ENCODE peak calls at places on chromosomes 4 and X, in eight cellular contexts. One of them, this sample, is unnamed.

GRCh38 chrX:101931104-101931493 is 728 bp downstream of the ZMAT1 start:
- DNase-seq in HEK293T: no peak
- DNase-seq in NCI-H1417 treated with DMSO at 0.1 percent for 48 hours: no peak
- DNase-seq in posterior cingulate gyrus: no peak
- DNase-seq in GM13977: no peak
- DNase-seq in GM23248: no peak
- DNase-seq in stimulated activated CD8-positive, alpha-beta memory T cell treated with anti-CD3 and anti-CD28 coated beads, Interleukin-12 subunit alpha, Interleukin-12 subunit beta, amount 100 ng/mL, for 4 hours: no peak
- DNase-seq in activated naive CD4-positive, alpha-beta T cell: no peak
- DNase-seq in this sample: no peak

GRCh38 chrX:105018865-105019264 is 201.6 kb downstream of the TEX13A start:
- DNase-seq in HEK293T: no peak
- DNase-seq in NCI-H1417 treated with DMSO at 0.1 percent for 48 hours: no peak
- DNase-seq in posterior cingulate gyrus: no peak
- DNase-seq in GM13977: no peak
- DNase-seq in GM23248: no peak
- DNase-seq in stimulated activated CD8-positive, alpha-beta memory T cell treated with anti-CD3 and anti-CD28 coated beads, Interleukin-12 subunit alpha, Interleukin-12 subunit beta, amount 100 ng/mL, for 4 hours: no peak
- DNase-seq in activated naive CD4-positive, alpha-beta T cell: no peak
- DNase-seq in this sample: no peak

GRCh38 chrX:39652336-39652735 is 445.4 kb downstream of the BCOR start:
- DNase-seq in HEK293T: peak
- DNase-seq in NCI-H1417 treated with DMSO at 0.1 percent for 48 hours: no peak
- DNase-seq in posterior cingulate gyrus: no peak
- DNase-seq in GM13977: peak
- DNase-seq in GM23248: peak
- DNase-seq in stimulated activated CD8-positive, alpha-beta memory T cell treated with anti-CD3 and anti-CD28 coated beads, Interleukin-12 subunit alpha, Interleukin-12 subunit beta, amount 100 ng/mL, for 4 hours: no peak
- DNase-seq in activated naive CD4-positive, alpha-beta T cell: no peak
- DNase-seq in this sample: no peak

GRCh38 chrX:68669872-68670271 is 22.4 kb downstream of the STARD8 start:
- DNase-seq in HEK293T: no peak
- DNase-seq in NCI-H1417 treated with DMSO at 0.1 percent for 48 hours: no peak
- DNase-seq in posterior cingulate gyrus: no peak
- DNase-seq in GM13977: no peak
- DNase-seq in GM23248: peak
- DNase-seq in stimulated activated CD8-positive, alpha-beta memory T cell treated with anti-CD3 and anti-CD28 coated beads, Interleukin-12 subunit alpha, Interleukin-12 subunit beta, amount 100 ng/mL, for 4 hours: no peak
- DNase-seq in activated naive CD4-positive, alpha-beta T cell: no peak
- DNase-seq in this sample: no peak

GRCh38 chrX:54427837-54428424 is 12.3 kb upstream of the TSR2 start:
- DNase-seq in HEK293T: no peak
- DNase-seq in NCI-H1417 treated with DMSO at 0.1 percent for 48 hours: no peak
- DNase-seq in posterior cingulate gyrus: no peak
- DNase-seq in GM13977: no peak
- DNase-seq in GM23248: no peak
- DNase-seq in stimulated activated CD8-positive, alpha-beta memory T cell treated with anti-CD3 and anti-CD28 coated beads, Interleukin-12 subunit alpha, Interleukin-12 subunit beta, amount 100 ng/mL, for 4 hours: no peak
- DNase-seq in activated naive CD4-positive, alpha-beta T cell: no peak
- DNase-seq in this sample: no peak

GRCh38 chr4:169933531-169933930 is 92.7 kb downstream of the MFAP3L start:
- DNase-seq in HEK293T: no peak
- DNase-seq in NCI-H1417 treated with DMSO at 0.1 percent for 48 hours: no peak
- DNase-seq in posterior cingulate gyrus: no peak
- DNase-seq in GM13977: no peak
- DNase-seq in GM23248: no peak
- DNase-seq in stimulated activated CD8-positive, alpha-beta memory T cell treated with anti-CD3 and anti-CD28 coated beads, Interleukin-12 subunit alpha, Interleukin-12 subunit beta, amount 100 ng/mL, for 4 hours: no peak
- DNase-seq in activated naive CD4-positive, alpha-beta T cell: no peak
- DNase-seq in this sample: no peak

GRCh38 chr4:7351014-7351413 is 83.7 kb downstream of the PSAPL1 start:
- DNase-seq in HEK293T: no peak
- DNase-seq in NCI-H1417 treated with DMSO at 0.1 percent for 48 hours: no peak
- DNase-seq in posterior cingulate gyrus: peak
- DNase-seq in GM13977: no peak
- DNase-seq in GM23248: no peak
- DNase-seq in stimulated activated CD8-positive, alpha-beta memory T cell treated with anti-CD3 and anti-CD28 coated beads, Interleukin-12 subunit alpha, Interleukin-12 subunit beta, amount 100 ng/mL, for 4 hours: no peak
- DNase-seq in activated naive CD4-positive, alpha-beta T cell: no peak
- DNase-seq in this sample: no peak

GRCh38 chr4:39305902-39306677 is 60.1 kb downstream of the RFC1 start:
- DNase-seq in HEK293T: no peak
- DNase-seq in NCI-H1417 treated with DMSO at 0.1 percent for 48 hours: no peak
- DNase-seq in posterior cingulate gyrus: no peak
- DNase-seq in GM13977: no peak
- DNase-seq in GM23248: no peak
- DNase-seq in stimulated activated CD8-positive, alpha-beta memory T cell treated with anti-CD3 and anti-CD28 coated beads, Interleukin-12 subunit alpha, Interleukin-12 subunit beta, amount 100 ng/mL, for 4 hours: no peak
- DNase-seq in activated naive CD4-positive, alpha-beta T cell: no peak
- DNase-seq in this sample: no peak

GRCh38 chrX:150848914-150849365 is 49.5 kb downstream of the CD99L2 start:
- DNase-seq in HEK293T: no peak
- DNase-seq in NCI-H1417 treated with DMSO at 0.1 percent for 48 hours: no peak
- DNase-seq in posterior cingulate gyrus: no peak
- DNase-seq in GM13977: no peak
- DNase-seq in GM23248: no peak
- DNase-seq in stimulated activated CD8-positive, alpha-beta memory T cell treated with anti-CD3 and anti-CD28 coated beads, Interleukin-12 subunit alpha, Interleukin-12 subunit beta, amount 100 ng/mL, for 4 hours: no peak
- DNase-seq in activated naive CD4-positive, alpha-beta T cell: no peak
- DNase-seq in this sample: peak

GRCh38 chr4:174217273-174218126 is 66.0 kb downstream of the FBXO8 start:
- DNase-seq in HEK293T: peak
- DNase-seq in NCI-H1417 treated with DMSO at 0.1 percent for 48 hours: no peak
- DNase-seq in posterior cingulate gyrus: no peak
- DNase-seq in GM13977: no peak
- DNase-seq in GM23248: peak
- DNase-seq in stimulated activated CD8-positive, alpha-beta memory T cell treated with anti-CD3 and anti-CD28 coated beads, Interleukin-12 subunit alpha, Interleukin-12 subunit beta, amount 100 ng/mL, for 4 hours: no peak
- DNase-seq in activated naive CD4-positive, alpha-beta T cell: no peak
- DNase-seq in this sample: no peak

GRCh38 chr4:93237526-93237925 is 591.0 kb upstream of the ATOH1 start:
- DNase-seq in HEK293T: no peak
- DNase-seq in NCI-H1417 treated with DMSO at 0.1 percent for 48 hours: no peak
- DNase-seq in posterior cingulate gyrus: no peak
- DNase-seq in GM13977: no peak
- DNase-seq in GM23248: no peak
- DNase-seq in stimulated activated CD8-positive, alpha-beta memory T cell treated with anti-CD3 and anti-CD28 coated beads, Interleukin-12 subunit alpha, Interleukin-12 subunit beta, amount 100 ng/mL, for 4 hours: no peak
- DNase-seq in activated naive CD4-positive, alpha-beta T cell: no peak
- DNase-seq in this sample: no peak

GRCh38 chrX:53223955-53224859 is 800 bp downstream of the KDM5C start:
- DNase-seq in HEK293T: peak
- DNase-seq in NCI-H1417 treated with DMSO at 0.1 percent for 48 hours: no peak
- DNase-seq in posterior cingulate gyrus: no peak
- DNase-seq in GM13977: peak
- DNase-seq in GM23248: peak
- DNase-seq in stimulated activated CD8-positive, alpha-beta memory T cell treated with anti-CD3 and anti-CD28 coated beads, Interleukin-12 subunit alpha, Interleukin-12 subunit beta, amount 100 ng/mL, for 4 hours: no peak
- DNase-seq in activated naive CD4-positive, alpha-beta T cell: no peak
- DNase-seq in this sample: peak

GRCh38 chr4:73520821-73521220 is 39.3 kb downstream of the AFM start:
- DNase-seq in HEK293T: no peak
- DNase-seq in NCI-H1417 treated with DMSO at 0.1 percent for 48 hours: no peak
- DNase-seq in posterior cingulate gyrus: no peak
- DNase-seq in GM13977: no peak
- DNase-seq in GM23248: peak
- DNase-seq in stimulated activated CD8-positive, alpha-beta memory T cell treated with anti-CD3 and anti-CD28 coated beads, Interleukin-12 subunit alpha, Interleukin-12 subunit beta, amount 100 ng/mL, for 4 hours: no peak
- DNase-seq in activated naive CD4-positive, alpha-beta T cell: no peak
- DNase-seq in this sample: no peak

GRCh38 chrX:18828832-18829404 is 121.5 kb downstream of the PPEF1 start:
- DNase-seq in HEK293T: no peak
- DNase-seq in NCI-H1417 treated with DMSO at 0.1 percent for 48 hours: no peak
- DNase-seq in posterior cingulate gyrus: no peak
- DNase-seq in GM13977: no peak
- DNase-seq in GM23248: no peak
- DNase-seq in stimulated activated CD8-positive, alpha-beta memory T cell treated with anti-CD3 and anti-CD28 coated beads, Interleukin-12 subunit alpha, Interleukin-12 subunit beta, amount 100 ng/mL, for 4 hours: no peak
- DNase-seq in activated naive CD4-positive, alpha-beta T cell: no peak
- DNase-seq in this sample: no peak

GRCh38 chr4:1246901-1247810 is 1.8 kb downstream of the CTBP1 start:
- DNase-seq in HEK293T: no peak
- DNase-seq in NCI-H1417 treated with DMSO at 0.1 percent for 48 hours: no peak
- DNase-seq in posterior cingulate gyrus: peak
- DNase-seq in GM13977: peak
- DNase-seq in GM23248: peak
- DNase-seq in stimulated activated CD8-positive, alpha-beta memory T cell treated with anti-CD3 and anti-CD28 coated beads, Interleukin-12 subunit alpha, Interleukin-12 subunit beta, amount 100 ng/mL, for 4 hours: no peak
- DNase-seq in activated naive CD4-positive, alpha-beta T cell: no peak
- DNase-seq in this sample: peak

GRCh38 chr4:139410312-139410711 is 43.6 kb upstream of the RAB33B start:
- DNase-seq in HEK293T: no peak
- DNase-seq in NCI-H1417 treated with DMSO at 0.1 percent for 48 hours: no peak
- DNase-seq in posterior cingulate gyrus: no peak
- DNase-seq in GM13977: no peak
- DNase-seq in GM23248: no peak
- DNase-seq in stimulated activated CD8-positive, alpha-beta memory T cell treated with anti-CD3 and anti-CD28 coated beads, Interleukin-12 subunit alpha, Interleukin-12 subunit beta, amount 100 ng/mL, for 4 hours: no peak
- DNase-seq in activated naive CD4-positive, alpha-beta T cell: no peak
- DNase-seq in this sample: no peak

GRCh38 chr4:174214102-174214878 is 69.2 kb downstream of the FBXO8 start:
- DNase-seq in HEK293T: no peak
- DNase-seq in NCI-H1417 treated with DMSO at 0.1 percent for 48 hours: no peak
- DNase-seq in posterior cingulate gyrus: no peak
- DNase-seq in GM13977: peak
- DNase-seq in GM23248: peak
- DNase-seq in stimulated activated CD8-positive, alpha-beta memory T cell treated with anti-CD3 and anti-CD28 coated beads, Interleukin-12 subunit alpha, Interleukin-12 subunit beta, amount 100 ng/mL, for 4 hours: no peak
- DNase-seq in activated naive CD4-positive, alpha-beta T cell: no peak
- DNase-seq in this sample: no peak

GRCh38 chrX:105882581-105883275 is 60.4 kb downstream of the NRK start:
- DNase-seq in HEK293T: no peak
- DNase-seq in NCI-H1417 treated with DMSO at 0.1 percent for 48 hours: no peak
- DNase-seq in posterior cingulate gyrus: no peak
- DNase-seq in GM13977: no peak
- DNase-seq in GM23248: no peak
- DNase-seq in stimulated activated CD8-positive, alpha-beta memory T cell treated with anti-CD3 and anti-CD28 coated beads, Interleukin-12 subunit alpha, Interleukin-12 subunit beta, amount 100 ng/mL, for 4 hours: no peak
- DNase-seq in activated naive CD4-positive, alpha-beta T cell: no peak
- DNase-seq in this sample: no peak

GRCh38 chr4:73662709-73663546 is 42.7 kb upstream of the RASSF6 start:
- DNase-seq in HEK293T: peak
- DNase-seq in NCI-H1417 treated with DMSO at 0.1 percent for 48 hours: no peak
- DNase-seq in posterior cingulate gyrus: no peak
- DNase-seq in GM13977: peak
- DNase-seq in GM23248: peak
- DNase-seq in stimulated activated CD8-positive, alpha-beta memory T cell treated with anti-CD3 and anti-CD28 coated beads, Interleukin-12 subunit alpha, Interleukin-12 subunit beta, amount 100 ng/mL, for 4 hours: no peak
- DNase-seq in activated naive CD4-positive, alpha-beta T cell: no peak
- DNase-seq in this sample: no peak

GRCh38 chr4:47577779-47578553 is 92.9 kb downstream of the ATP10D start:
- DNase-seq in HEK293T: no peak
- DNase-seq in NCI-H1417 treated with DMSO at 0.1 percent for 48 hours: no peak
- DNase-seq in posterior cingulate gyrus: no peak
- DNase-seq in GM13977: no peak
- DNase-seq in GM23248: peak
- DNase-seq in stimulated activated CD8-positive, alpha-beta memory T cell treated with anti-CD3 and anti-CD28 coated beads, Interleukin-12 subunit alpha, Interleukin-12 subunit beta, amount 100 ng/mL, for 4 hours: no peak
- DNase-seq in activated naive CD4-positive, alpha-beta T cell: no peak
- DNase-seq in this sample: no peak

This sample was measured in pancreas.